ENCODE peak calls at places on chromosome 12, in nine cellular contexts. F, S, X, C, I, J, Y, A and L are unnamed samples.

GRCh38 chr12:116150001-116150400 is 127.5 kb downstream of the MED13L start:
- DNase-seq in Y (no peak), I (no peak), F (no peak), X (no peak), A (no peak), S (no peak), J (no peak), C (no peak), L (no peak)

GRCh38 chr12:12714276-12715001 is 2.7 kb upstream of the CDKN1B start:
- DNase-seq in S (no peak), A (no peak), F (no peak), J (no peak), Y (peak), C (no peak), I (peak), X (no peak), L (no peak)

GRCh38 chr12:114443607-114444421 is 37.9 kb upstream of the TBX5 start:
- DNase-seq in J (peak), A (no peak), I (no peak), C (no peak), S (no peak), X (no peak), Y (no peak), F (no peak), L (no peak)

GRCh38 chr12:132385375-132385774 is 56.0 kb upstream of the GALNT9 start:
- DNase-seq in J (no peak), X (no peak), I (no peak), C (no peak), Y (no peak), A (no peak), S (no peak), F (no peak), L (no peak)

GRCh38 chr12:27981874-27982273 is 9.3 kb upstream of the PTHLH start:
- DNase-seq in I (no peak), F (no peak), Y (no peak), A (no peak), J (no peak), C (no peak), X (no peak), S (no peak), L (no peak)

GRCh38 chr12:80189241-80189640 is 89.9 kb downstream of the OTOGL start:
- DNase-seq in Y (no peak), F (no peak), X (no peak), J (no peak), S (no peak), A (peak), C (no peak), I (no peak), L (peak)

GRCh38 chr12:79016181-79016580 is 151.6 kb downstream of the SYT1 start:
- DNase-seq in I (no peak), A (no peak), X (no peak), C (no peak), Y (no peak), J (no peak), F (no peak), S (no peak), L (no peak)

GRCh38 chr12:130953783-130954543 is at the start of gene ADGRD1:
- DNase-seq in S (no peak), X (no peak), C (no peak), J (peak), I (peak), Y (no peak), A (peak), F (no peak), L (no peak)

GRCh38 chr12:76720068-76720467 is 43.8 kb upstream of the ZDHHC17 start:
- DNase-seq in X (no peak), I (no peak), J (no peak), A (peak), C (peak), S (no peak), F (no peak), Y (no peak), L (no peak)

GRCh38 chr12:87815738-87816137 is 213.5 kb downstream of the C12orf50 start:
- DNase-seq in A (no peak), X (no peak), C (no peak), I (no peak), S (no peak), Y (no peak), F (no peak), J (no peak), L (no peak)

GRCh38 chr12:107702106-107702505 is 16.5 kb downstream of the PWP1 start:
- DNase-seq in X (no peak), I (no peak), S (no peak), Y (no peak), F (no peak), C (no peak), A (no peak), J (no peak), L (no peak)

GRCh38 chr12:15996254-15996653 is 85.1 kb downstream of the DERA start:
- DNase-seq in S (no peak), X (no peak), A (peak), I (peak), J (peak), Y (no peak), C (no peak), F (no peak), L (no peak)

GRCh38 chr12:6538420-6539275 is 4.3 kb downstream of the GAPDH start:
- DNase-seq in S (peak), F (no peak), I (no peak), Y (peak), A (no peak), C (no peak), X (no peak), J (no peak), L (no peak)